ENCODE peak calls at places on chromosomes 12 and 14, in four cellular contexts. O is lung, Q is PC-9, B is lower lobe of right lung. F is an unnamed sample.

GRCh38 chr12:52975204-52975603 is 26.3 kb downstream of the KRT18 start:
- DNase-seq in O (no peak), Q (no peak), B (no peak), F (no peak)

GRCh38 chr12:128818065-128819022 is 5.4 kb downstream of the SLC15A4 start:
- DNase-seq in O (no peak), Q (no peak), B (no peak), F (no peak)

GRCh38 chr12:105995986-105996385 is 142.8 kb downstream of the NUAK1 start:
- DNase-seq in O (no peak), Q (peak; percentile 64), B (no peak), F (no peak)

GRCh38 chr12:128365831-128366231 is 98.9 kb downstream of the TMEM132C start:
- DNase-seq in O (no peak), Q (no peak), B (no peak), F (no peak)

GRCh38 chr14:75428230-75429104 is 645 bp downstream of the JDP2 start:
- DNase-seq in O (peak; percentile 58), Q (no peak), B (peak; percentile 76), F (no peak)

GRCh38 chr12:120851939-120852338 is 52.2 kb downstream of the SPPL3 start:
- DNase-seq in O (no peak), Q (no peak), B (no peak), F (no peak)

GRCh38 chr14:97634786-97635185 is 837.6 kb downstream of the VRK1 start:
- DNase-seq in O (no peak), Q (no peak), B (no peak), F (no peak)

GRCh38 chr12:55743131-55743921 is 404 bp downstream of the GDF11 start:
- DNase-seq in O (no peak), Q (peak; percentile 60), B (peak; percentile 78), F (no peak)

GRCh38 chr14:104138098-104138890 is at the start of gene KIF26A:
- DNase-seq in O (no peak), Q (no peak), B (peak; percentile 44), F (no peak)

GRCh38 chr12:46005151-46005797 is 14.9 kb upstream of the SCAF11 start:
- DNase-seq in O (no peak), Q (no peak), B (no peak), F (no peak)

GRCh38 chr14:91753501-91754128 is 21.7 kb upstream of the CATSPERB start:
- DNase-seq in O (no peak), Q (peak; percentile 44), B (no peak), F (no peak)

GRCh38 chr12:14769462-14769836 is 33.8 kb downstream of the WBP11 start:
- DNase-seq in O (peak; percentile 36), Q (no peak), B (peak; percentile 60), F (no peak)

GRCh38 chr12:108253540-108253939 is 85.6 kb downstream of the CMKLR1 start:
- DNase-seq in O (no peak), Q (no peak), B (no peak), F (no peak)

GRCh38 chr14:97707603-97708002 is 910.4 kb downstream of the VRK1 start:
- DNase-seq in O (no peak), Q (no peak), B (no peak), F (no peak)

GRCh38 chr12:97308576-97309198 is 153.9 kb upstream of the RMST start:
- DNase-seq in O (no peak), Q (peak; percentile 37), B (no peak), F (no peak)

GRCh38 chr12:13436696-13437391 is 240.3 kb downstream of the EMP1 start:
- DNase-seq in O (no peak), Q (no peak), B (no peak), F (no peak)

GRCh38 chr14:104346112-104346462 is 207.7 kb downstream of the KIF26A start:
- DNase-seq in O (no peak), Q (no peak), B (peak; percentile 38), F (no peak)

GRCh38 chr12:107242189-107242588 is 148.8 kb upstream of the CRY1 start:
- DNase-seq in O (no peak), Q (no peak), B (no peak), F (no peak)

GRCh38 chr12:23686095-23686494 is 263.4 kb downstream of the SOX5 start:
- DNase-seq in O (no peak), Q (no peak), B (no peak), F (no peak)

GRCh38 chr12:43337571-43338497 is 214.2 kb downstream of the ADAMTS20 start:
- DNase-seq in O (no peak), Q (no peak), B (no peak), F (no peak)

GRCh38 chr12:480831-481230 is 21.1 kb downstream of the B4GALNT3 start:
- DNase-seq in O (no peak), Q (no peak), B (no peak), F (no peak)

GRCh38 chr12:52041695-52042123 is 9.5 kb upstream of the NR4A1 start:
- DNase-seq in O (no peak), Q (no peak), B (no peak), F (no peak)

GRCh38 chr12:66169221-66170170 is at the start of gene TMBIM4:
- DNase-seq in O (peak; percentile 88), Q (peak; percentile 84), B (peak; percentile 93), F (peak; percentile 51)

GRCh38 chr14:83559721-83560120 is 1970.2 kb upstream of the FLRT2 start:
- DNase-seq in O (no peak), Q (no peak), B (no peak), F (no peak)

GRCh38 chr12:25960176-25960575 is 1.7 kb downstream of the RASSF8 start:
- DNase-seq in O (no peak), Q (no peak), B (no peak), F (no peak)

GRCh38 chr12:13099066-13099909 is 4.2 kb downstream of the GSG1 start:
- DNase-seq in O (no peak), Q (peak; percentile 67), B (no peak), F (no peak)

GRCh38 chr12:59698599-59698998 is 102.8 kb downstream of the SLC16A7 start:
- DNase-seq in O (no peak), Q (no peak), B (no peak), F (no peak)

GRCh38 chr14:28676481-28676880 is 90.1 kb upstream of the FOXG1 start:
- DNase-seq in O (no peak), Q (peak; percentile 80), B (no peak), F (peak; percentile 87)

GRCh38 chr12:6551496-6552139 is 4.2 kb downstream of the IFFO1 start:
- DNase-seq in O (no peak), Q (no peak), B (no peak), F (no peak)

GRCh38 chr14:51458563-51458955 is 193.2 kb upstream of the FRMD6 start:
- DNase-seq in O (no peak), Q (no peak), B (no peak), F (no peak)

GRCh38 chr12:98073610-98074009 is 441.8 kb upstream of the TMPO start:
- DNase-seq in O (no peak), Q (no peak), B (no peak), F (no peak)

GRCh38 chr12:94329366-94329765 is 130.3 kb downstream of the CEP83 start:
- DNase-seq in O (no peak), Q (no peak), B (no peak), F (no peak)

GRCh38 chr12:110585231-110585799 is 2.2 kb upstream of the PPTC7 start:
- DNase-seq in O (peak; percentile 65), Q (peak; percentile 90), B (no peak), F (no peak)

GRCh38 chr14:71319646-71320045 is 412.4 kb downstream of the PCNX1 start:
- DNase-seq in O (no peak), Q (no peak), B (no peak), F (no peak)

GRCh38 chr12:77796775-77797174 is 33.9 kb upstream of the NAV3 start:
- DNase-seq in O (no peak), Q (no peak), B (no peak), F (no peak)

GRCh38 chr14:98782062-98782461 is 489.9 kb downstream of the BCL11B start:
- DNase-seq in O (no peak), Q (no peak), B (no peak), F (no peak)

GRCh38 chr12:99259040-99259934 is 388.3 kb upstream of the GARIN6 start:
- DNase-seq in O (no peak), Q (no peak), B (no peak), F (no peak)

GRCh38 chr12:70242695-70243509 is at the start of gene CNOT2:
- DNase-seq in O (peak; percentile 91), Q (peak; percentile 85), B (peak; percentile 93), F (peak; percentile 50)
- H3K27ac ChIP-seq in O (peak within 1 kb of the TSS; percentile 97), Q (peak within 1 kb of the TSS; percentile 98), B (peak within 1 kb of the TSS; percentile 96), F (peak within 1 kb of the TSS; percentile 97)

GRCh38 chr12:27965411-27965810 is 7.1 kb downstream of the PTHLH start:
- DNase-seq in O (no peak), Q (peak; percentile 60), B (no peak), F (no peak)
- H3K27ac ChIP-seq in O (no peak overlapping the region), Q (peak overlapping the region; percentile 60), B (no peak overlapping the region), F (peak overlapping the region; percentile 98)

GRCh38 chr12:124424516-124424905 is 129.6 kb downstream of the RFLNA start:
- DNase-seq in O (no peak), Q (no peak), B (no peak), F (no peak)
- H3K27ac ChIP-seq in O (peak overlapping the region; percentile 0), Q (no peak overlapping the region), B (no peak overlapping the region), F (no peak overlapping the region)

GRCh38 chr14:96246535-96246839 is 9.5 kb upstream of the BDKRB1 start:
- DNase-seq in O (no peak), Q (peak; percentile 80), B (no peak), F (peak; percentile 84)
- H3K27ac ChIP-seq in O (no peak overlapping the region), Q (peak overlapping the region; percentile 68), B (no peak overlapping the region), F (peak overlapping the region; percentile 56)

DNA sequence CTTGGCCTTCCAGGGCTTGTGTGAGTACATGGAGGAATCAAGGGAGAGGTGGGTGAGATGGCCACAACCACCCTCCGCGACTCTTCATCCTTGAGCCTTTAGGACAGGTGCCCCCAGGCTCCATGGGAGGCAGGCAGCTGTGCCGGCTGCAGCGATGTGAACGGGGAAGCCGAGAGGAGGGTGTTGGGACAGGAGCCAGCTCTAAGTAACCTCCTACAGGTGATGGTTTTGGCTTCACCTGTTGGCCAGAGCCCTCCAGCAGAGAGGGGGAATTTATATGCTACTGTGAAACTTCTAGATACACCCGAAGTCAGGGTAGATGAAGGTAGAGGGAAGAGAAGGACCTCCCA is 132.2 kb upstream of the HIF1A start:
- DNase-seq in O (no peak), Q (no peak), B (no peak), F (no peak)
- H3K27ac ChIP-seq in O (peak overlapping the region; percentile 59), Q (peak overlapping the region; percentile 98), B (no peak overlapping the region), F (peak overlapping the region; percentile 99)

GRCh38 chr14:76884853-76885276 is 58.7 kb downstream of the LRRC74A start:
- DNase-seq in O (no peak), Q (no peak), B (no peak), F (no peak)

GRCh38 chr14:76883437-76883836 is 57.2 kb downstream of the LRRC74A start:
- DNase-seq in O (no peak), Q (no peak), B (no peak), F (no peak)

GRCh38 chr14:76882646-76883045 is 56.4 kb downstream of the LRRC74A start:
- DNase-seq in O (no peak), Q (no peak), B (no peak), F (no peak)

GRCh38 chr14:76887196-76887595 is 61.0 kb downstream of the LRRC74A start:
- DNase-seq in O (no peak), Q (no peak), B (no peak), F (no peak)

GRCh38 chr14:76884394-76884793 is 58.2 kb downstream of the LRRC74A start:
- DNase-seq in O (no peak), Q (no peak), B (no peak), F (no peak)
- H3K27ac ChIP-seq in O (peak overlapping the region; percentile 72), Q (no peak overlapping the region), B (peak overlapping the region; percentile 83), F (no peak overlapping the region)

F was measured in epithelial cell of prostate.